ENCODE peak calls at places on chromosomes 11 and 22, in six cellular contexts. R is effector memory CD4-positive, alpha-beta T cell; L is neuronal stem cell; N is tibial nerve; I is ovary; M is colonic mucosa. S is an unnamed sample.

GRCh38 chr11:78467370-78467769 is 49.8 kb upstream of the GAB2 start:
- DNase-seq in R (no peak), I (no peak), L (no peak), N (no peak), M (no peak), S (no peak)

GRCh38 chr11:89405629-89406028 is 85.5 kb downstream of the NOX4 start:
- DNase-seq in L (no peak), R (no peak), M (no peak), I (no peak), N (no peak), S (no peak)

GRCh38 chr22:46075764-46076531 is 74.4 kb upstream of the PPARA start:
- DNase-seq in N (peak; percentile 13), L (no peak), I (peak; percentile 54), M (no peak), R (no peak), S (peak; percentile 22)

GRCh38 chr11:69192282-69192681 is 36.5 kb downstream of the SMIM38 start:
- DNase-seq in L (no peak), N (no peak), I (no peak), M (no peak), R (no peak), S (no peak)

GRCh38 chr22:44975444-44976262 is 34.2 kb downstream of the PHF21B start:
- DNase-seq in L (peak; percentile 91), I (peak; percentile 93), R (no peak), N (peak; percentile 30), M (peak; percentile 80), S (peak; percentile 77)

GRCh38 chr22:42313804-42314581 is 43.5 kb upstream of the TCF20 start:
- DNase-seq in L (peak; percentile 45), M (peak; percentile 90), N (no peak), R (peak; percentile 14), I (peak; percentile 48), S (no peak)

GRCh38 chr22:47124451-47124881 is 362.0 kb downstream of the TBC1D22A start:
- DNase-seq in L (no peak), I (peak; percentile 22), R (no peak), M (no peak), N (no peak), S (no peak)

GRCh38 chr11:74615311-74615710 is 22.9 kb downstream of the POLD3 start:
- DNase-seq in M (no peak), R (no peak), N (no peak), L (no peak), I (no peak), S (no peak)

GRCh38 chr22:32888976-32889375 is 87.5 kb downstream of the TIMP3 start:
- DNase-seq in R (no peak), L (no peak), I (no peak), N (no peak), M (no peak), S (no peak)

GRCh38 chr22:46471901-46472721 is 65.3 kb downstream of the CELSR1 start:
- DNase-seq in M (no peak), N (no peak), R (no peak), L (no peak), I (no peak), S (peak; percentile 64)

GRCh38 chr11:48109046-48109666 is 107.5 kb upstream of the OR4B1 start:
- DNase-seq in N (no peak), I (no peak), L (no peak), M (no peak), R (no peak), S (no peak)

GRCh38 chr11:119091083-119091650 is 6.5 kb downstream of the HMBS start:
- DNase-seq in R (no peak), N (no peak), I (no peak), M (no peak), L (no peak), S (no peak)

GRCh38 chr11:119091966-119092879 is 7.5 kb downstream of the HMBS start:
- DNase-seq in R (no peak), I (no peak), N (no peak), M (no peak), L (no peak), S (no peak)

GRCh38 chr11:119087747-119088241 is 3.1 kb downstream of the HMBS start:
- DNase-seq in R (no peak), L (no peak), M (no peak), I (no peak), N (no peak), S (no peak)

GRCh38 chr11:119092880-119093665 is 8.4 kb downstream of the HMBS start:
- DNase-seq in L (no peak), R (no peak), M (no peak), N (no peak), I (no peak), S (no peak)

GRCh38 chr11:119089319-119089718 is 4.6 kb downstream of the HMBS start:
- DNase-seq in L (no peak), I (no peak), M (no peak), R (no peak), N (no peak), S (no peak)
- H3K4me3 ChIP-seq in L (no peak overlapping the region), I (no peak overlapping the region), M (no peak overlapping the region), R (no peak overlapping the region), N (no peak overlapping the region), S (no peak overlapping the region)

DNA sequence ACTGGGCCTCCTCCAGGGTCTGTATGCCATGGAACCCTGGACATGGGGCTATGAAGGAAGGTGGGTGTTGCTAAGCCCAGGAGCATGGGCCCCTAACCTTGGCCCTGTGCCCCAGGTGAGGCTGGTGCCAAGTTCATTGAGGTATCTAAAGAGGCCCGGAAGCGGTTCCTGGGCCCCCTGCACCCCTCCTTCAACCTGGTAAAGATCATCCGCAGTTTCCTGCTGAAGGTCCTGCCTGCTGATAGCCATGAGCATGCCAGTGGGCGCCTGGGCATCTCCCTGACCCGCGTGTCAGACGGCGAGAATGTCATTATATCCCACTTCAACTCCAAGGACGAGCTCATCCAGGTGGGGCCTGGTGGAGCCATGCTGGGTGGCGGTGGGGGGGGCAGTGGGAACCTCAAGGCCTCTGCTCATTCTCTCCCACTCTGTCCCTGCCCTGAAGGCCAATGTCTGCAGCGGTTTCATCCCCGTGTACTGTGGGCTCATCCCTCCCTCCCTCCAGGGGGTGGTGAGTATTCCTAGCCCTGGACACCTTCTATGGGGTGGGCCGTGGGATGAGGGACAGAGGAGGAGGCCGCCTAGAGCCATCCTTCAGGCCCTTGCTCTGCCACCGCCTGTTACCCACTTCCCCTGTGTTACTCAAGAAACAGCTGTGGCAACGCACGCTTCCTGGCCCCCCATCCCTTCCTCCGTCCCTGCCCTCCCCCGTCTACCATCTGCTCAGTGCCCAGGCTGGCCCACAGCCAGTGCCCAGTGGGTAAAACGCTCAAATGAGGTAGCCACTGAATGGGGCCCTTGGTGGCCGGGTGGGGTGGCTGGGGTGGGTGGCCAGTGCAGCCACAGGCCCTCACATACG is 3.0 kb downstream of the PNPLA2 start:
- DNase-seq in N (no peak), L (no peak), I (peak; percentile 62), R (no peak), M (no peak), S (no peak)
- H3K4me1 ChIP-seq in N (peaks cover 30% of the 10 kb centered on the region), L (peaks cover 12% of the 10 kb centered on the region), I (peaks cover 14% of the 10 kb centered on the region), R (peaks cover 26% of the 10 kb centered on the region), M (peaks cover 43% of the 10 kb centered on the region), S (peaks cover 71% of the 10 kb centered on the region)

GRCh38 chr22:37639070-37639760 is at the start of gene SH3BP1:
- DNase-seq in I (peak; percentile 81), R (peak; percentile 37), N (no peak), L (no peak), M (peak; percentile 83), S (peak; percentile 63)
- H3K27ac ChIP-seq in I (peak within 1 kb of the TSS; percentile 75), R (peak within 1 kb of the TSS; percentile 78), N (peak within 1 kb of the TSS; percentile 87), L (peak within 1 kb of the TSS; percentile 28), M (peak within 1 kb of the TSS; percentile 79), S (peak within 1 kb of the TSS; percentile 86)

GRCh38 chr11:11396290-11397042 is 43.4 kb upstream of the CSNK2A3 start:
- DNase-seq in M (no peak), L (no peak), N (no peak), I (no peak), R (no peak), S (no peak)

GRCh38 chr11:11395126-11395525 is 42.1 kb upstream of the CSNK2A3 start:
- DNase-seq in M (no peak), L (no peak), N (no peak), I (no peak), R (no peak), S (no peak)

GRCh38 chr11:11400635-11401232 is 47.7 kb upstream of the CSNK2A3 start:
- DNase-seq in R (no peak), I (no peak), N (no peak), L (no peak), M (no peak), S (no peak)

GRCh38 chr11:11400121-11400520 is 47.1 kb upstream of the CSNK2A3 start:
- DNase-seq in L (no peak), M (no peak), N (no peak), R (no peak), I (no peak), S (no peak)

GRCh38 chr11:11397043-11397415 is 44.0 kb upstream of the CSNK2A3 start:
- DNase-seq in N (no peak), L (no peak), M (no peak), R (no peak), I (no peak), S (no peak)
- H3K4me3 ChIP-seq in N (no peak overlapping the region), L (no peak overlapping the region), M (no peak overlapping the region), R (no peak overlapping the region), I (no peak overlapping the region), S (no peak overlapping the region)

DNA sequence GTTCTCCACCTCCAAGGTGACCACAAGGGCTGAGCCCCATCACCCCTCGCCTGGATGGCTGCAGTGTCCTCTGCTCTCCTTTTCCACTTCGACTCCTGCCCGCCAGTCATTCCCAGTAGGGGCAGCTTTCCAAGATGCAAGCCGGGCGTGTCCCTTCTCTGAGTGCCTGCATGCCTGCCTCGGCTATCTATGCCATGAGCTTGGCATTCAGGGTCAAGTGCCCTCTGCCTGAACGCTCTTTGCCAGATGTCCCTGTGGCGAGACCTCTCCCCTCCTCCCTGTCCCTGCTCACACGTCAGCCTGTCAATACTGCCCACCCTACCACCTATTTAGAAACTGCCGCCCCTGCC is 16.9 kb downstream of the FADS3 start:
- DNase-seq in M (no peak), I (no peak), R (no peak), L (no peak), N (no peak), S (peak; percentile 63)
- H3K4me1 ChIP-seq in M (no peaks in the 10 kb centered on the region), I (peaks cover 4% of the 10 kb centered on the region), R (peaks cover 8% of the 10 kb centered on the region), L (peaks cover 16% of the 10 kb centered on the region), N (peaks cover 12% of the 10 kb centered on the region), S (peaks cover 12% of the 10 kb centered on the region)

GRCh38 chr11:9205596-9205995 is 59.6 kb downstream of the DENND5A start:
- DNase-seq in M (no peak), R (no peak), I (no peak), N (no peak), L (no peak), S (no peak)
- H3K27ac ChIP-seq in M (no peak overlapping the region), R (no peak overlapping the region), I (no peak overlapping the region), N (no peak overlapping the region), L (no peak overlapping the region), S (no peak overlapping the region)

GRCh38 chr11:36508743-36509142 is 1.3 kb downstream of the TRAF6 start:
- DNase-seq in L (no peak), N (no peak), I (no peak), R (no peak), M (no peak), S (no peak)
- H3K4me3 ChIP-seq in L (peak overlapping the region; percentile 98), N (peak overlapping the region; percentile 85), I (peak overlapping the region; percentile 99), R (peak overlapping the region; percentile 72), M (peak overlapping the region; percentile 88), S (no peak overlapping the region)